ENCODE peak calls at places on chromosomes 13 and 19, in seven cellular contexts. P is activated CD4-positive, alpha-beta T cell treated with anti-CD3 and anti-CD28 coated beads for 48 hours; Y is lower leg skin; W is HCEC 1CT; X is stimulated activated CD4-positive, alpha-beta T cell treated with anti-CD3 and anti-CD28 coated beads, Interleukin-1b, Interleukin-23, amount 100 ng/mL, for 4 hours; T is left cardiac atrium; U is COR-L47. A is an unnamed sample.

GRCh38 chr19:14003279-14004051 is 2.7 kb downstream of the RFX1 start:
- DNase-seq in P (no peak), X (no peak), T (no peak), W (no peak), Y (no peak), U (no peak), A (no peak)

GRCh38 chr13:46404732-46405097 is 17.7 kb upstream of the RUBCNL start:
- DNase-seq in W (no peak), Y (no peak), X (no peak), P (no peak), U (no peak), T (no peak), A (no peak)

GRCh38 chr13:100658363-100658762 is 16.2 kb downstream of the TMTC4 start:
- DNase-seq in U (no peak), Y (no peak), W (no peak), X (no peak), T (no peak), P (no peak), A (no peak)

GRCh38 chr19:48660854-48661731 is 11.7 kb downstream of the NTN5 start:
- DNase-seq in Y (peak; percentile 94), T (peak; percentile 92), U (peak; percentile 40), X (peak; percentile 71), P (peak; percentile 88), W (peak; percentile 80), A (peak; percentile 88)

GRCh38 chr13:39952244-39953233 is 297.1 kb downstream of the COG6 start:
- DNase-seq in X (no peak), P (no peak), W (no peak), Y (no peak), U (no peak), T (no peak), A (no peak)

GRCh38 chr19:39192846-39193245 is 3.9 kb upstream of the NCCRP1 start:
- DNase-seq in U (no peak), X (no peak), Y (no peak), T (no peak), W (no peak), P (no peak), A (no peak)

GRCh38 chr13:40215747-40216146 is 450.7 kb downstream of the FOXO1 start:
- DNase-seq in P (no peak), X (no peak), T (no peak), U (no peak), W (no peak), Y (no peak), A (no peak)

GRCh38 chr13:107864543-107865460 is 350.5 kb downstream of the LIG4 start:
- DNase-seq in Y (no peak), P (peak; percentile 9), X (no peak), U (peak; percentile 24), T (no peak), W (peak; percentile 72), A (peak; percentile 35)

GRCh38 chr13:98508280-98509074 is 68.4 kb downstream of the STK24 start:
- DNase-seq in U (no peak), Y (no peak), W (peak; percentile 68), T (no peak), X (no peak), P (no peak), A (no peak)

GRCh38 chr13:109271991-109272454 is 514.4 kb downstream of the IRS2 start:
- DNase-seq in W (peak; percentile 68), P (no peak), T (no peak), U (no peak), Y (no peak), X (no peak), A (no peak)

GRCh38 chr19:14514215-14514871 is 3.9 kb downstream of the DNAJB1 start:
- DNase-seq in T (no peak), Y (no peak), U (no peak), X (no peak), W (no peak), P (no peak), A (no peak)

GRCh38 chr19:42926781-42927180 is 9.1 kb upstream of the PSG6 start:
- DNase-seq in U (no peak), X (no peak), W (no peak), P (no peak), T (no peak), Y (no peak), A (no peak)

GRCh38 chr13:72875233-72875632 is 93.3 kb downstream of the PIBF1 start:
- DNase-seq in X (no peak), Y (no peak), U (no peak), T (no peak), P (no peak), W (no peak), A (no peak)

GRCh38 chr19:38803543-38803942 is 9.2 kb downstream of the LGALS4 start:
- DNase-seq in T (no peak), Y (no peak), U (no peak), P (no peak), W (no peak), X (no peak), A (no peak)

GRCh38 chr13:33953203-33953602 is 135.3 kb downstream of the RFC3 start:
- DNase-seq in P (no peak), Y (no peak), T (no peak), W (no peak), X (no peak), U (no peak), A (no peak)

A was measured in WTC11.